ENCODE peak calls at places on chromosomes 5 and 9, in nine cellular contexts. Q is Peyer's patch; R is IMR-90; F is left lung; J is heart left ventricle; P is GM23338; W is fibroblast of lung; N is astrocyte; X is effector memory CD4-positive, alpha-beta T cell. T is an unnamed sample.

GRCh38 chr5:138502521-138502920 is 37.2 kb downstream of the EGR1 start:
- DNase-seq in Q (no peak), R (no peak), F (no peak), J (no peak), P (no peak), W (no peak), N (no peak), X (no peak), T (no peak)

GRCh38 chr9:123742009-123742767 is 187.7 kb downstream of the DENND1A start:
- DNase-seq in Q (no peak), R (peak), F (no peak), J (peak), P (no peak), W (peak), N (peak), X (no peak), T (no peak)

GRCh38 chr9:81268048-81268447 is 421.3 kb downstream of the TLE1 start:
- DNase-seq in Q (no peak), R (peak), F (no peak), J (no peak), P (no peak), W (peak), N (peak), X (no peak), T (peak)

GRCh38 chr9:91820949-91821880 is 128.8 kb downstream of the ROR2 start:
- DNase-seq in Q (no peak), R (peak), F (no peak), J (no peak), P (no peak), W (no peak), N (no peak), X (no peak), T (no peak)

GRCh38 chr9:137480686-137481683 is 21.9 kb upstream of the NSMF start:
- DNase-seq in Q (no peak), R (no peak), F (peak), J (no peak), P (no peak), W (no peak), N (no peak), X (no peak), T (no peak)

GRCh38 chr5:39193553-39194465 is 25.6 kb downstream of the FYB1 start:
- DNase-seq in Q (no peak), R (no peak), F (no peak), J (no peak), P (no peak), W (no peak), N (no peak), X (no peak), T (no peak)

GRCh38 chr5:167726641-167727040 is 564.8 kb upstream of the WWC1 start:
- DNase-seq in Q (no peak), R (no peak), F (no peak), J (no peak), P (peak), W (peak), N (peak), X (no peak), T (no peak)

GRCh38 chr9:115146581-115147021 is 28.6 kb upstream of the TNC start:
- DNase-seq in Q (no peak), R (peak), F (no peak), J (no peak), P (no peak), W (peak), N (peak), X (no peak), T (peak)

GRCh38 chr9:42852133-42852532 is 668.7 kb downstream of the SPATA31A6 start:
- DNase-seq in Q (no peak), R (no peak), F (peak), J (peak), P (peak), W (peak), N (no peak), X (no peak), T (no peak)

GRCh38 chr5:72366324-72366976 is 46.3 kb downstream of the PTCD2 start:
- DNase-seq in Q (peak), R (peak), F (peak), J (peak), P (peak), W (peak), N (peak), X (no peak), T (peak)

GRCh38 chr9:107922246-107922645 is 432.7 kb upstream of the KLF4 start:
- DNase-seq in Q (no peak), R (no peak), F (no peak), J (no peak), P (no peak), W (no peak), N (no peak), X (no peak), T (no peak)

GRCh38 chr9:103287361-103287760 is 292.2 kb downstream of the CYLC2 start:
- DNase-seq in Q (no peak), R (no peak), F (no peak), J (no peak), P (no peak), W (no peak), N (no peak), X (no peak), T (no peak)

GRCh38 chr9:18456624-18457237 is 17.2 kb upstream of the ADAMTSL1 start:
- DNase-seq in Q (no peak), R (no peak), F (no peak), J (no peak), P (no peak), W (no peak), N (no peak), X (no peak), T (no peak)

GRCh38 chr5:80346055-80346454 is 26.3 kb downstream of the SPZ1 start:
- DNase-seq in Q (peak), R (no peak), F (no peak), J (no peak), P (peak), W (no peak), N (no peak), X (no peak), T (no peak)

GRCh38 chr5:64292611-64293215 is 127.1 kb downstream of the RNF180 start:
- DNase-seq in Q (no peak), R (no peak), F (no peak), J (no peak), P (no peak), W (peak), N (peak), X (no peak), T (no peak)

GRCh38 chr9:131525643-131526565 is 5.2 kb downstream of the UCK1 start:
- DNase-seq in Q (no peak), R (no peak), F (no peak), J (no peak), P (no peak), W (no peak), N (no peak), X (no peak), T (no peak)

GRCh38 chr5:56026863-56027300 is 32.1 kb upstream of the IL6ST start:
- DNase-seq in Q (no peak), R (peak), F (no peak), J (no peak), P (no peak), W (peak), N (peak), X (no peak), T (peak)

GRCh38 chr9:97710356-97711222 is 13.4 kb upstream of the XPA start:
- DNase-seq in Q (peak), R (peak), F (no peak), J (peak), P (peak), W (peak), N (peak), X (peak), T (no peak)

GRCh38 chr5:76025069-76025468 is 58.1 kb upstream of the SV2C start:
- DNase-seq in Q (no peak), R (no peak), F (no peak), J (no peak), P (no peak), W (no peak), N (no peak), X (no peak), T (no peak)

GRCh38 chr5:176394096-176394495 is 5.5 kb downstream of the HIGD2A start:
- DNase-seq in Q (no peak), R (no peak), F (no peak), J (no peak), P (no peak), W (no peak), N (no peak), X (no peak), T (no peak)

GRCh38 chr5:176396330-176396729 is 7.8 kb downstream of the HIGD2A start:
- DNase-seq in Q (no peak), R (peak), F (no peak), J (no peak), P (no peak), W (no peak), N (no peak), X (no peak), T (no peak)

GRCh38 chr5:176397736-176398420 is 9.3 kb downstream of the HIGD2A start:
- DNase-seq in Q (no peak), R (no peak), F (no peak), J (no peak), P (no peak), W (no peak), N (no peak), X (no peak), T (no peak)

GRCh38 chr5:176392526-176392925 is 4.0 kb downstream of the HIGD2A start:
- DNase-seq in Q (no peak), R (no peak), F (no peak), J (no peak), P (no peak), W (no peak), N (no peak), X (no peak), T (no peak)

DNA sequence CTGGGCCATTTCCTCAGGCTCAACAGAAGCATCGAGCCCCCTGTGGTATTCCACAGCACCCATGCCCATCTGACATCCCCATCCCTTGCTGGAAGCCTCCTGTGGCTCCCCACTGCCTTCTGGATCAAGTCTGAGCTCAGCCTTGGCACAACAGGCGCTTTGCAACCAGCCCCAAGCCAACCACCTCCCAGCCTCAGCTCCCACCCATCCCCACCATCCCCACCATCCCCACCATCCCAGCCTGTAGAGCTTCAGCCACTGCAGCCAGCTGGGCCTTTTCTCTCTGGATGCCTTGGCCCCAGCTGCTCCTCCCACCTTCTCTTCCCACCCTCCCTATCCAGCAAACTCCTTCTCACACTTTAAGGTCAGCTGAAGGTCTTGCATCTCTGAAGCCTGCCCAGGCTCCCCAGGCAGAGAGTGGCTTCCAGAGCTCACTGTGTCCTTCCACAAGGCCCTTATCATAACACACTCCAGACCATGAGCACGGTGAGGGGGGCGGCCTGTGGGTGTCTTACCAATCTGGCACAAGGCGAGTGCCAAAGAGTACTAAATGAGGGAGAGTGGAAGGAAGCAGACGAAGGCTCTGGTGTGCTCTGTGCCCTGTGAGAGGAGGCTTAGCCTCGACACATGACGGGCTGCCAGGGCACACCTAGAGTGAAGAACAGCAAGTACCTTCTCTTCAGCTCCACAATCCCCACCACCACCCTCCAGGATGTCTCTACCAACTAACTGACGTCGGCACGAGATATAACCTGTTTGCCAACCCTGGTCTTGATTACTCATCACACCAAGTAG is 6.5 kb downstream of the HIGD2A start:
- DNase-seq in Q (no peak), R (peak), F (no peak), J (peak), P (no peak), W (no peak), N (no peak), X (no peak), T (no peak)
- H3K27ac ChIP-seq in Q (no peak), R (peak), F (no peak), J (peak), P (no peak), W (no peak), N (no peak), X (no peak), T (no peak)

GRCh38 chr5:131756942-131757341 is 39.9 kb downstream of the FNIP1 start:
- DNase-seq in Q (no peak), R (no peak), F (no peak), J (no peak), P (no peak), W (no peak), N (no peak), X (no peak), T (no peak)
- H3K27ac ChIP-seq in Q (no peak), R (no peak), F (no peak), J (peak), P (no peak), W (no peak), N (no peak), X (no peak), T (no peak)

DNA sequence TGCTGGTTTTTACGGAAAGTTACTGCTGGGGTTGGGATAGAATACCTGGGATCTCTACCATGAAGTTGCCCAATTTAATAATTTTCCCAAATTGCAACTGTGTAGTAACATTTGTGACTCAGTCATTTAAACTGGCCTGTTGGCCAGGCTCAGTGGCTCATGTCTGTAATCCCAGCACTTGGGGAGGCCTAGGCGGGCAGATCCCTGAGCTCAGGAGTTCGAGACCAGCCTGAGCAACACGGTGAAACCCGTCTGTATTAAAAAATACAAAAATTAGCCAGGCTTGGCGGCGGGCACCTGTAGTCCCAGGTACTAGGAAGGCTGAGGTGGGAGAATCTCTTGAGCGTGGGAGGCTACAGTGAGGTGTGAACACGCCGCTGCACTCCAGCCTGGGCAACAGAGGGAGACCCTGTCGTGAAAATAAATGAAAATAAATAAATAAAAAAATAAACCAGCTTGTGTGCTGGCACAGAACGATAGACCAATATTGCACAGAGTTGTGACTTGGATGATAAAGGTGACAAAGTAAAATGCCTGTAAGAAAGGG is 160.7 kb upstream of the ZNF608 start:
- DNase-seq in Q (no peak), R (no peak), F (no peak), J (no peak), P (no peak), W (no peak), N (no peak), X (no peak), T (no peak)
- H3K27ac ChIP-seq in Q (peak), R (no peak), F (peak), J (peak), P (no peak), W (no peak), N (no peak), X (no peak), T (no peak)

GRCh38 chr5:175802361-175802760 is 69.0 kb upstream of the CPLX2 start:
- DNase-seq in Q (no peak), R (no peak), F (no peak), J (no peak), P (no peak), W (no peak), N (no peak), X (no peak), T (no peak)

GRCh38 chr5:175803736-175804480 is 67.5 kb upstream of the CPLX2 start:
- DNase-seq in Q (no peak), R (no peak), F (no peak), J (no peak), P (no peak), W (no peak), N (no peak), X (no peak), T (no peak)

GRCh38 chr5:175803254-175803653 is 68.1 kb upstream of the CPLX2 start:
- DNase-seq in Q (no peak), R (no peak), F (no peak), J (no peak), P (no peak), W (no peak), N (no peak), X (no peak), T (no peak)

GRCh38 chr5:175809531-175810121 is 61.8 kb upstream of the CPLX2 start:
- DNase-seq in Q (no peak), R (peak), F (no peak), J (no peak), P (peak), W (peak), N (peak), X (no peak), T (peak)

DNA sequence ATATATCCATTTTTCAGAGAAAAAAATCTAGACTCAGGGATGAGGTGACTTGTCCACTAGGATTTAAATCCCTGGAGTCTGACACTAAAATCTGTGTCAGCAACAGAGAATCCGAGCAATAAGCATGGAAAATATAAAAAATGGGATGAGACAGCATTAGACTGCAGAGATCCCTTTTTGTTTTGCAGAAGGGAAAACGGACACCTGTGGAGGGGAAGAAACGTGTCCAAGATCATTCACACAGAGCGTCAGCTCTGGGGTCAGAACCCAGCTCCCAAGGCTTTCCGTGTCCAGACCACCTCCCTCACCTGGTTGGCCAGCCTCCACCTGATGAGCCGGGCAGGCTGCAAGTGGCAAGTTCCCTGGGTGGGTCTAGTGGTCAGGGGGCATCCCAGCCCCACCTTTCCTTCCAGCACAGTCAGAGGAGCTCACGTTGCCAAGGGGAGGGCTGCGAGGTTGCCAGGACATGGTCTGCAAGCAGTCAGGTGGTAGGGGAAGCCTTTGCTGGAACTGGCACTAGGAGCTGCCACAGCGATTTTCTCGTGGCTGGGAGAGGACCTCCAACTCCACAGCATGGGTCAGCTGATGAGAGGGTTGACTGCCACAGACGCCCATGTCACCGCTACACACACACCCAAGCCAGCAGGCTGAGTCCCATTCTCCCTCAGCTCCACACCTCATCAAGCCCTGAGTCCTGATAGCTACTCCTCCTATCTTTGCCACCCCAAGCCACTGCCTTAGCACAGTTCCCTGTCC is 65.9 kb upstream of the CPLX2 start:
- DNase-seq in Q (no peak), R (no peak), F (no peak), J (no peak), P (no peak), W (no peak), N (no peak), X (no peak), T (no peak)
- H3K27ac ChIP-seq in Q (no peak), R (no peak), F (no peak), J (no peak), P (no peak), W (no peak), N (no peak), X (no peak), T (no peak)

GRCh38 chr5:1341863-1342262 is 3.0 kb downstream of the CLPTM1L start:
- DNase-seq in Q (peak), R (no peak), F (no peak), J (no peak), P (no peak), W (no peak), N (no peak), X (no peak), T (no peak)
- H3K27ac ChIP-seq in Q (no peak), R (no peak), F (no peak), J (no peak), P (no peak), W (no peak), N (no peak), X (no peak), T (no peak)

GRCh38 chr9:113185271-113185670 is 34.5 kb downstream of the SLC31A2 start:
- DNase-seq in Q (no peak), R (no peak), F (no peak), J (no peak), P (no peak), W (peak), N (peak), X (no peak), T (no peak)

GRCh38 chr9:113184509-113184908 is 33.7 kb downstream of the SLC31A2 start:
- DNase-seq in Q (no peak), R (peak), F (no peak), J (no peak), P (no peak), W (no peak), N (no peak), X (no peak), T (no peak)

GRCh38 chr9:113186241-113186755 is 34.8 kb downstream of the FKBP15 start:
- DNase-seq in Q (no peak), R (no peak), F (no peak), J (no peak), P (no peak), W (no peak), N (no peak), X (no peak), T (no peak)

GRCh38 chr9:113184089-113184488 is 33.3 kb downstream of the SLC31A2 start:
- DNase-seq in Q (no peak), R (no peak), F (no peak), J (no peak), P (no peak), W (no peak), N (no peak), X (no peak), T (no peak)

DNA sequence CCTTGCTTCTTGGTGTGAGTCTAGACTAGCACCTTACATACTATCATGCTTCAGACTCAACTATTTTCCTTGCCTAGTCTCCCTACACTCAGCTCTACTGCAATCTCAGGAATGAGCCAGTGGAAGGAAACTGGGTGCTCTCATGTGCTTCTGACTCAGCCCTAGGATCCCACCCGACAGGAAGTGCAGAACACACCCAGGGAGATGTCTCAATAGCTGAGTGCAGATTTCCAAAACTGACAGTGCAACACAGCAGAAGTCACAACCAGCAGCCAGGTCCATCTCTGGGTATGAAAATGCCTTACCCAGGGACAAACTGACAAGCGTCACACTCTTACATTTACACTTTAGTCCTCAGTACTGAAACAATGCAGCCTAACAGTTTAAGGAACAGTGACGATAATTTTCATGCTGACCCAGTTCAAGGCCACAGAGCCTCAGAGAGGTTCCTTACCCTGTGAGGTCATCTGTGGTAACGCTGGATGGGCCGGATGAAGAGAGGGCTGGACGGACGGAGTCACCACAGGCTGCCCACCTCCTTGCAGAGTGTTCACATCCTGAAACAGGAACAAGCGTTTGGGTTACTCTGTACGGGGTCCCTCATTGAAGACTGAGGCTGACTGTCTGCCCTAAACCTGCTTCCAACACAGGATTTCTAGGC is 33.0 kb downstream of the FKBP15 start:
- DNase-seq in Q (no peak), R (peak), F (peak), J (peak), P (no peak), W (peak), N (peak), X (no peak), T (peak)
- H3K27ac ChIP-seq in Q (peak), R (peak), F (peak), J (peak), P (no peak), W (peak), N (peak), X (no peak), T (peak)

GRCh38 chr9:82604947-82605656 is 457.8 kb downstream of the RASEF start:
- DNase-seq in Q (no peak), R (peak), F (no peak), J (peak), P (no peak), W (peak), N (peak), X (no peak), T (no peak)
- H3K27ac ChIP-seq in Q (no peak), R (peak), F (no peak), J (no peak), P (no peak), W (no peak), N (no peak), X (no peak), T (no peak)